ENCODE peak calls at places on chromosomes 3 and 15, in ten cellular contexts. S, B, U, L, C, G, F, R, P and W are unnamed samples.

GRCh38 chr3:123289336-123290106 is 87.8 kb downstream of the SEC22A start:
- DNase-seq in S (no peak), B (no peak), U (peak; percentile 20), L (no peak), C (peak; percentile 50), G (no peak), F (no peak), R (no peak), P (no peak), W (no peak)

GRCh38 chr15:40762919-40763800 is 708 bp upstream of the GCHFR start:
- DNase-seq in S (peak; percentile 45), B (peak; percentile 25), U (peak; percentile 59), L (peak; percentile 72), C (peak; percentile 74), G (peak; percentile 28), F (no peak), R (peak; percentile 53), P (peak; percentile 52), W (no peak)

GRCh38 chr3:148309390-148310035 is 388.2 kb upstream of the AGTR1 start:
- DNase-seq in S (no peak), B (peak; percentile 54), U (no peak), L (no peak), C (no peak), G (peak; percentile 52), F (no peak), R (peak; percentile 76), P (peak; percentile 54), W (peak; percentile 52)

GRCh38 chr15:70023064-70023768 is 74.5 kb downstream of the TLE3 start:
- DNase-seq in S (peak; percentile 72), B (peak; percentile 94), U (no peak), L (no peak), C (no peak), G (no peak), F (no peak), R (peak; percentile 94), P (peak; percentile 74), W (no peak)

GRCh38 chr3:101151286-101151901 is 158.2 kb upstream of the ABI3BP start:
- DNase-seq in S (no peak), B (peak; percentile 29), U (no peak), L (no peak), C (no peak), G (no peak), F (no peak), R (peak; percentile 76), P (no peak), W (no peak)

GRCh38 chr3:51706788-51707731 is at the start of gene GRM2:
- DNase-seq in S (no peak), B (peak; percentile 66), U (peak; percentile 87), L (peak; percentile 73), C (peak; percentile 63), G (peak; percentile 89), F (peak; percentile 71), R (peak; percentile 89), P (peak; percentile 84), W (peak; percentile 97)

GRCh38 chr3:20510396-20510795 is 324.4 kb upstream of the SGO1 start:
- DNase-seq in S (no peak), B (no peak), U (no peak), L (no peak), C (no peak), G (no peak), F (no peak), R (no peak), P (no peak), W (no peak)

GRCh38 chr3:29282431-29283296 is 1.8 kb downstream of the RBMS3 start:
- DNase-seq in S (no peak), B (peak; percentile 66), U (no peak), L (no peak), C (no peak), G (no peak), F (no peak), R (peak; percentile 85), P (peak; percentile 73), W (no peak)

GRCh38 chr3:99875925-99876781 is 58.5 kb downstream of the CMSS1 start:
- DNase-seq in S (no peak), B (peak; percentile 70), U (peak; percentile 85), L (peak; percentile 77), C (peak; percentile 85), G (peak; percentile 84), F (peak; percentile 89), R (peak; percentile 86), P (peak; percentile 83), W (peak; percentile 85)

GRCh38 chr15:69056365-69056764 is 41.9 kb downstream of the NOX5 start:
- DNase-seq in S (no peak), B (no peak), U (no peak), L (no peak), C (no peak), G (no peak), F (no peak), R (no peak), P (no peak), W (no peak)

GRCh38 chr15:74821091-74821789 is 5.2 kb upstream of the CPLX3 start:
- DNase-seq in S (no peak), B (peak; percentile 11), U (no peak), L (no peak), C (no peak), G (no peak), F (no peak), R (no peak), P (no peak), W (no peak)

GRCh38 chr15:71186267-71186666 is 71.0 kb downstream of the THSD4 start:
- DNase-seq in S (no peak), B (no peak), U (peak; percentile 77), L (no peak), C (no peak), G (no peak), F (no peak), R (no peak), P (no peak), W (no peak)

GRCh38 chr3:57298041-57298440 is 5.6 kb upstream of the ASB14 start:
- DNase-seq in S (no peak), B (no peak), U (no peak), L (no peak), C (no peak), G (no peak), F (no peak), R (peak; percentile 27), P (peak; percentile 28), W (no peak)

GRCh38 chr3:195160257-195160898 is 110.6 kb downstream of the XXYLT1 start:
- DNase-seq in S (no peak), B (peak; percentile 77), U (no peak), L (no peak), C (no peak), G (no peak), F (no peak), R (no peak), P (no peak), W (no peak)

GRCh38 chr3:139529624-139530023 is 9.9 kb downstream of the RBP1 start:
- DNase-seq in S (no peak), B (no peak), U (no peak), L (no peak), C (no peak), G (no peak), F (no peak), R (no peak), P (no peak), W (no peak)

GRCh38 chr3:137409584-137409983 is 354.5 kb upstream of the SOX14 start:
- DNase-seq in S (no peak), B (no peak), U (no peak), L (no peak), C (no peak), G (no peak), F (no peak), R (no peak), P (no peak), W (no peak)
- TF ChIP-seq CTCF in S (no peak), B (no peak), U (no peak), L (no peak), C (no peak), G (no peak), F (no peak), R (no peak), P (no peak), W (no peak)

GRCh38 chr3:157888040-157888439 is 218.2 kb downstream of the SHOX2 start:
- DNase-seq in S (no peak), B (no peak), U (no peak), L (no peak), C (no peak), G (no peak), F (no peak), R (no peak), P (no peak), W (no peak)
- TF ChIP-seq CTCF in S (no peak), B (no peak), U (no peak), L (no peak), C (no peak), G (no peak), F (no peak), R (no peak), P (no peak), W (no peak)

GRCh38 chr3:38662544-38662943 is 13.1 kb upstream of the SCN5A start:
- DNase-seq in S (no peak), B (peak; percentile 29), U (no peak), L (no peak), C (no peak), G (no peak), F (no peak), R (peak; percentile 68), P (peak; percentile 36), W (no peak)
- TF ChIP-seq CTCF in S (peak; percentile 15), B (peak; percentile 45), U (no peak), L (no peak), C (no peak), G (no peak), F (no peak), R (peak; percentile 65), P (peak; percentile 50), W (peak; percentile 34)

GRCh38 chr3:34260266-34260990 is 462.0 kb downstream of the PDCD6IP start:
- DNase-seq in S (no peak), B (peak; percentile 28), U (peak; percentile 30), L (peak; percentile 16), C (peak; percentile 62), G (peak; percentile 58), F (no peak), R (peak; percentile 81), P (peak; percentile 69), W (peak; percentile 68)

GRCh38 chr3:34263014-34263714 is 464.7 kb downstream of the PDCD6IP start:
- DNase-seq in S (no peak), B (no peak), U (no peak), L (no peak), C (no peak), G (no peak), F (no peak), R (no peak), P (no peak), W (no peak)

GRCh38 chr3:34264650-34265049 is 466.2 kb downstream of the PDCD6IP start:
- DNase-seq in S (no peak), B (no peak), U (no peak), L (no peak), C (no peak), G (no peak), F (no peak), R (no peak), P (no peak), W (no peak)

GRCh38 chr3:34258271-34259015 is 460.0 kb downstream of the PDCD6IP start:
- DNase-seq in S (no peak), B (no peak), U (no peak), L (no peak), C (no peak), G (no peak), F (no peak), R (peak; percentile 41), P (peak; percentile 57), W (no peak)

DNA sequence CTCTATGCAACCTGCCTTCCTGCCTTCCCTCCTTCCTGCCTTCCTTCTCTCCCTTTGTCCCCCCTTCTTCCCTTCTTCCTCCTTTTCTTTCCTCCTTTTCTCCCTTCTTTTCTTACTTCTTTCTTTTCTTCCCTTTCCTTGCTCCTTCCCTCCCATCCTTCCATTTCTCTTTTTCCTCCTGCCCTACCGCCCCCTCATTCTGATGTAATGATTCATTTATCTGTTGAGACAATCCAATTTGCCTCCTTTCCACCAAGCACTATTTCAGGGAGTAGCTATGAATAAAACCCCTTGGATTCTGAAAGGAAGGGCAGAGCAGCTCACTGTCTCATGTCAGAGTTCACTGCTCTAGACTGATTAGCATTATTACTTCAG is 462.5 kb downstream of the PDCD6IP start:
- DNase-seq in S (no peak), B (no peak), U (no peak), L (no peak), C (no peak), G (no peak), F (no peak), R (no peak), P (no peak), W (no peak)
- TF ChIP-seq CTCF in S (no peak), B (no peak), U (no peak), L (peak; percentile 0), C (no peak), G (no peak), F (no peak), R (no peak), P (no peak), W (no peak)